ENCODE peak calls at places on chromosome X, in eight cellular contexts. One of them, this sample, is unnamed.

GRCh38 chrX:115018040-115018647 is 728 bp upstream of the IL13RA2 start:
- DNase-seq in ovary: no peak
- DNase-seq in upper lobe of left lung: no peak
- DNase-seq in NB4: peak
- DNase-seq in esophagus muscularis mucosa: no peak
- DNase-seq in heart left ventricle: no peak
- DNase-seq in breast epithelium: no peak
- DNase-seq in body of pancreas: no peak
- DNase-seq in this sample: peak

GRCh38 chrX:29155286-29155685 is 568.0 kb downstream of the IL1RAPL1 start:
- DNase-seq in ovary: no peak
- DNase-seq in upper lobe of left lung: no peak
- DNase-seq in NB4: no peak
- DNase-seq in esophagus muscularis mucosa: no peak
- DNase-seq in heart left ventricle: no peak
- DNase-seq in breast epithelium: no peak
- DNase-seq in body of pancreas: no peak
- DNase-seq in this sample: no peak

GRCh38 chrX:68443155-68443868 is 10.0 kb upstream of the OPHN1 start:
- DNase-seq in ovary: no peak
- DNase-seq in upper lobe of left lung: peak
- DNase-seq in NB4: peak
- DNase-seq in esophagus muscularis mucosa: no peak
- DNase-seq in heart left ventricle: peak
- DNase-seq in breast epithelium: no peak
- DNase-seq in body of pancreas: no peak
- DNase-seq in this sample: peak

GRCh38 chrX:115592997-115593734 is 32.2 kb downstream of the PLS3 start:
- DNase-seq in ovary: no peak
- DNase-seq in upper lobe of left lung: no peak
- DNase-seq in NB4: no peak
- DNase-seq in esophagus muscularis mucosa: no peak
- DNase-seq in heart left ventricle: no peak
- DNase-seq in breast epithelium: no peak
- DNase-seq in body of pancreas: peak
- DNase-seq in this sample: no peak

GRCh38 chrX:121876316-121876715 is 828.9 kb downstream of the GLUD2 start:
- DNase-seq in ovary: no peak
- DNase-seq in upper lobe of left lung: no peak
- DNase-seq in NB4: no peak
- DNase-seq in esophagus muscularis mucosa: no peak
- DNase-seq in heart left ventricle: no peak
- DNase-seq in breast epithelium: no peak
- DNase-seq in body of pancreas: no peak
- DNase-seq in this sample: no peak

GRCh38 chrX:20265726-20266681 is 705 bp downstream of the RPS6KA3 start:
- DNase-seq in ovary: peak
- DNase-seq in upper lobe of left lung: peak
- DNase-seq in NB4: peak
- DNase-seq in esophagus muscularis mucosa: no peak
- DNase-seq in heart left ventricle: peak
- DNase-seq in breast epithelium: peak
- DNase-seq in body of pancreas: peak
- DNase-seq in this sample: peak

GRCh38 chrX:9671998-9672397 is 93.6 kb downstream of the GPR143 start:
- DNase-seq in ovary: no peak
- DNase-seq in upper lobe of left lung: no peak
- DNase-seq in NB4: no peak
- DNase-seq in esophagus muscularis mucosa: no peak
- DNase-seq in heart left ventricle: no peak
- DNase-seq in breast epithelium: no peak
- DNase-seq in body of pancreas: no peak
- DNase-seq in this sample: no peak

GRCh38 chrX:5726246-5726645 is 502.4 kb downstream of the NLGN4X start:
- DNase-seq in ovary: no peak
- DNase-seq in upper lobe of left lung: no peak
- DNase-seq in NB4: peak
- DNase-seq in esophagus muscularis mucosa: no peak
- DNase-seq in heart left ventricle: no peak
- DNase-seq in breast epithelium: no peak
- DNase-seq in body of pancreas: peak
- DNase-seq in this sample: no peak

GRCh38 chrX:19739683-19740082 is 147.7 kb downstream of the SH3KBP1 start:
- DNase-seq in ovary: peak
- DNase-seq in upper lobe of left lung: peak
- DNase-seq in NB4: peak
- DNase-seq in esophagus muscularis mucosa: peak
- DNase-seq in heart left ventricle: peak
- DNase-seq in breast epithelium: peak
- DNase-seq in body of pancreas: peak
- DNase-seq in this sample: peak

GRCh38 chrX:93420090-93420489 is 253.3 kb downstream of the NAP1L3 start:
- DNase-seq in ovary: no peak
- DNase-seq in upper lobe of left lung: no peak
- DNase-seq in NB4: no peak
- DNase-seq in esophagus muscularis mucosa: no peak
- DNase-seq in heart left ventricle: no peak
- DNase-seq in breast epithelium: no peak
- DNase-seq in body of pancreas: no peak
- DNase-seq in this sample: no peak

GRCh38 chrX:41043950-41044349 is 41.3 kb upstream of the USP9X start:
- DNase-seq in ovary: no peak
- DNase-seq in upper lobe of left lung: no peak
- DNase-seq in NB4: no peak
- DNase-seq in esophagus muscularis mucosa: no peak
- DNase-seq in heart left ventricle: no peak
- DNase-seq in breast epithelium: no peak
- DNase-seq in body of pancreas: no peak
- DNase-seq in this sample: peak

GRCh38 chrX:84735025-84735424 is 232.8 kb upstream of the HDX start:
- DNase-seq in ovary: no peak
- DNase-seq in upper lobe of left lung: no peak
- DNase-seq in NB4: peak
- DNase-seq in esophagus muscularis mucosa: no peak
- DNase-seq in heart left ventricle: no peak
- DNase-seq in breast epithelium: no peak
- DNase-seq in body of pancreas: no peak
- DNase-seq in this sample: no peak

GRCh38 chrX:125205084-125205917 is 114.4 kb upstream of the TEX13C start:
- DNase-seq in ovary: no peak
- DNase-seq in upper lobe of left lung: no peak
- DNase-seq in NB4: peak
- DNase-seq in esophagus muscularis mucosa: no peak
- DNase-seq in heart left ventricle: peak
- DNase-seq in breast epithelium: no peak
- DNase-seq in body of pancreas: peak
- DNase-seq in this sample: peak

GRCh38 chrX:71105638-71106037 is 902 bp downstream of the CXorf65 start:
- DNase-seq in ovary: no peak
- DNase-seq in upper lobe of left lung: no peak
- DNase-seq in NB4: no peak
- DNase-seq in esophagus muscularis mucosa: no peak
- DNase-seq in heart left ventricle: no peak
- DNase-seq in breast epithelium: no peak
- DNase-seq in body of pancreas: no peak
- DNase-seq in this sample: peak

GRCh38 chrX:71103110-71103983 is 3.2 kb downstream of the CXorf65 start:
- DNase-seq in ovary: peak
- DNase-seq in upper lobe of left lung: peak
- DNase-seq in NB4: peak
- DNase-seq in esophagus muscularis mucosa: no peak
- DNase-seq in heart left ventricle: no peak
- DNase-seq in breast epithelium: no peak
- DNase-seq in body of pancreas: no peak
- DNase-seq in this sample: peak

GRCh38 chrX:71107762-71108360 is 1.3 kb upstream of the CXorf65 start:
- DNase-seq in ovary: no peak
- DNase-seq in upper lobe of left lung: no peak
- DNase-seq in NB4: peak
- DNase-seq in esophagus muscularis mucosa: no peak
- DNase-seq in heart left ventricle: no peak
- DNase-seq in breast epithelium: no peak
- DNase-seq in body of pancreas: no peak
- DNase-seq in this sample: peak

GRCh38 chrX:71107245-71107644 is 705 bp upstream of the CXorf65 start:
- DNase-seq in ovary: no peak
- DNase-seq in upper lobe of left lung: no peak
- DNase-seq in NB4: no peak
- DNase-seq in esophagus muscularis mucosa: no peak
- DNase-seq in heart left ventricle: no peak
- DNase-seq in breast epithelium: no peak
- DNase-seq in body of pancreas: no peak
- DNase-seq in this sample: no peak

GRCh38 chrX:71106427-71106826 is at the start of gene CXorf65:
- DNase-seq in ovary: no peak
- DNase-seq in upper lobe of left lung: no peak
- DNase-seq in NB4: peak
- DNase-seq in esophagus muscularis mucosa: no peak
- DNase-seq in heart left ventricle: no peak
- DNase-seq in breast epithelium: no peak
- DNase-seq in body of pancreas: no peak
- DNase-seq in this sample: peak
- TF ChIP-seq POLR2A in ovary: no peak
- TF ChIP-seq POLR2A in upper lobe of left lung: no peak
- TF ChIP-seq POLR2A in NB4: no peak
- TF ChIP-seq POLR2A in esophagus muscularis mucosa: no peak
- TF ChIP-seq POLR2A in heart left ventricle: no peak
- TF ChIP-seq POLR2A in breast epithelium: no peak
- TF ChIP-seq POLR2A in body of pancreas: no peak
- TF ChIP-seq POLR2A in this sample: peak

GRCh38 chrX:154477891-154478477 is 1.1 kb downstream of the LAGE3 start:
- DNase-seq in ovary: peak
- DNase-seq in upper lobe of left lung: no peak
- DNase-seq in NB4: no peak
- DNase-seq in esophagus muscularis mucosa: no peak
- DNase-seq in heart left ventricle: no peak
- DNase-seq in breast epithelium: no peak
- DNase-seq in body of pancreas: no peak
- DNase-seq in this sample: no peak

GRCh38 chrX:154476821-154477220 is 2.3 kb downstream of the LAGE3 start:
- DNase-seq in ovary: peak
- DNase-seq in upper lobe of left lung: no peak
- DNase-seq in NB4: no peak
- DNase-seq in esophagus muscularis mucosa: no peak
- DNase-seq in heart left ventricle: no peak
- DNase-seq in breast epithelium: no peak
- DNase-seq in body of pancreas: no peak
- DNase-seq in this sample: no peak

GRCh38 chrX:154481911-154482601 is 3.0 kb upstream of the LAGE3 start:
- DNase-seq in ovary: no peak
- DNase-seq in upper lobe of left lung: no peak
- DNase-seq in NB4: no peak
- DNase-seq in esophagus muscularis mucosa: no peak
- DNase-seq in heart left ventricle: no peak
- DNase-seq in breast epithelium: no peak
- DNase-seq in body of pancreas: no peak
- DNase-seq in this sample: no peak

GRCh38 chrX:154481195-154481594 is 2.1 kb upstream of the LAGE3 start:
- DNase-seq in ovary: no peak
- DNase-seq in upper lobe of left lung: no peak
- DNase-seq in NB4: no peak
- DNase-seq in esophagus muscularis mucosa: no peak
- DNase-seq in heart left ventricle: no peak
- DNase-seq in breast epithelium: no peak
- DNase-seq in body of pancreas: no peak
- DNase-seq in this sample: no peak

GRCh38 chrX:154478728-154479622 is at the start of gene LAGE3:
- DNase-seq in ovary: peak
- DNase-seq in upper lobe of left lung: peak
- DNase-seq in NB4: peak
- DNase-seq in esophagus muscularis mucosa: peak
- DNase-seq in heart left ventricle: peak
- DNase-seq in breast epithelium: peak
- DNase-seq in body of pancreas: peak
- DNase-seq in this sample: peak
- TF ChIP-seq POLR2A in ovary: peak
- TF ChIP-seq POLR2A in upper lobe of left lung: no peak
- TF ChIP-seq POLR2A in NB4: peak
- TF ChIP-seq POLR2A in esophagus muscularis mucosa: peak
- TF ChIP-seq POLR2A in heart left ventricle: peak
- TF ChIP-seq POLR2A in breast epithelium: no peak
- TF ChIP-seq POLR2A in body of pancreas: peak
- TF ChIP-seq POLR2A in this sample: peak

GRCh38 chrX:129534816-129535578 is 5.1 kb upstream of the OCRL start:
- DNase-seq in ovary: no peak
- DNase-seq in upper lobe of left lung: no peak
- DNase-seq in NB4: no peak
- DNase-seq in esophagus muscularis mucosa: no peak
- DNase-seq in heart left ventricle: no peak
- DNase-seq in breast epithelium: no peak
- DNase-seq in body of pancreas: no peak
- DNase-seq in this sample: no peak

GRCh38 chrX:129544780-129545179 is 4.7 kb downstream of the OCRL start:
- DNase-seq in ovary: no peak
- DNase-seq in upper lobe of left lung: no peak
- DNase-seq in NB4: no peak
- DNase-seq in esophagus muscularis mucosa: no peak
- DNase-seq in heart left ventricle: no peak
- DNase-seq in breast epithelium: no peak
- DNase-seq in body of pancreas: no peak
- DNase-seq in this sample: no peak

GRCh38 chrX:129545408-129545807 is 5.3 kb downstream of the OCRL start:
- DNase-seq in ovary: no peak
- DNase-seq in upper lobe of left lung: no peak
- DNase-seq in NB4: no peak
- DNase-seq in esophagus muscularis mucosa: no peak
- DNase-seq in heart left ventricle: no peak
- DNase-seq in breast epithelium: no peak
- DNase-seq in body of pancreas: no peak
- DNase-seq in this sample: no peak

GRCh38 chrX:129540068-129540653 is at the start of gene OCRL:
- DNase-seq in ovary: peak
- DNase-seq in upper lobe of left lung: peak
- DNase-seq in NB4: peak
- DNase-seq in esophagus muscularis mucosa: peak
- DNase-seq in heart left ventricle: peak
- DNase-seq in breast epithelium: peak
- DNase-seq in body of pancreas: peak
- DNase-seq in this sample: peak

DNA sequence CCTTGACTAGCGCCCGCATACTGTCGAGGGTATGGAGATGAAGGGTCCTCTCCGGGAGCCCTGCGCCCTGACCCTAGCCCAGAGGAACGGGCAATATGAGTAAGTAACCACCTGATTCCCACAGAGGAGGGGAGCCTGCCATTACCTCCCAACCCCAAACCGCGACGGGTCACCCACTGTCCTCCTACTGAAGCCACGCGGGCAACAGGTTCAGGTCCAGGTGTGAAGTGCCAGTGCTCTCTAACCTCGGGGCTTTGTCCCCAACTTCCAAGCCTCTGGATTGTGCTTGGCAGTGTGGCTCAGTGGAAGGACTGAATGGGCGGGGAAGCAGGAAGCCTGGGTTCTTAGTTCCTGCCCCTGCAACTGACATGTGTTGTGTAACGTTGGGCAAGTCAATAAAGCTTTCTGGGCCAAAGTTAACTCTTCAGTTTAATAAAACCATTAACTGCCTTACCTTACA is 696 bp downstream of the OCRL start:
- DNase-seq in ovary: peak
- DNase-seq in upper lobe of left lung: peak
- DNase-seq in NB4: peak
- DNase-seq in esophagus muscularis mucosa: no peak
- DNase-seq in heart left ventricle: peak
- DNase-seq in breast epithelium: no peak
- DNase-seq in body of pancreas: peak
- DNase-seq in this sample: peak
- TF ChIP-seq POLR2A in ovary: no peak
- TF ChIP-seq POLR2A in upper lobe of left lung: no peak
- TF ChIP-seq POLR2A in NB4: no peak
- TF ChIP-seq POLR2A in esophagus muscularis mucosa: no peak
- TF ChIP-seq POLR2A in heart left ventricle: no peak
- TF ChIP-seq POLR2A in breast epithelium: no peak
- TF ChIP-seq POLR2A in body of pancreas: no peak
- TF ChIP-seq POLR2A in this sample: no peak

GRCh38 chrX:48890296-48890925 is 7.2 kb downstream of the TIMM17B start:
- DNase-seq in ovary: no peak
- DNase-seq in upper lobe of left lung: no peak
- DNase-seq in NB4: no peak
- DNase-seq in esophagus muscularis mucosa: no peak
- DNase-seq in heart left ventricle: no peak
- DNase-seq in breast epithelium: no peak
- DNase-seq in body of pancreas: no peak
- DNase-seq in this sample: no peak
- TF ChIP-seq POLR2A in ovary: no peak
- TF ChIP-seq POLR2A in upper lobe of left lung: no peak
- TF ChIP-seq POLR2A in NB4: no peak
- TF ChIP-seq POLR2A in esophagus muscularis mucosa: no peak
- TF ChIP-seq POLR2A in heart left ventricle: no peak
- TF ChIP-seq POLR2A in breast epithelium: no peak
- TF ChIP-seq POLR2A in body of pancreas: no peak
- TF ChIP-seq POLR2A in this sample: no peak